ENCODE peak calls at places on chromosome X, in four cellular contexts. B is HepG2, D is SK-N-SH, Y is K562. M is an unnamed sample.

GRCh38 chrX:150406559-150406958 is 43.4 kb downstream of the MAMLD1 start:
- DNase-seq in B (no peak), D (no peak), Y (no peak), M (no peak)

GRCh38 chrX:136586386-136586785 is 54.4 kb downstream of the VGLL1 start:
- DNase-seq in B (no peak), D (no peak), Y (no peak), M (no peak)

GRCh38 chrX:130772313-130773140 is 130.5 kb downstream of the ENOX2 start:
- DNase-seq in B (peak; percentile 0), D (peak; percentile 19), Y (peak; percentile 16), M (no peak)

GRCh38 chrX:6053126-6053625 is 175.5 kb downstream of the NLGN4X start:
- DNase-seq in B (no peak), D (no peak), Y (no peak), M (no peak)

GRCh38 chrX:130118941-130119640 is 8.8 kb upstream of the ELF4 start:
- DNase-seq in B (no peak), D (no peak), Y (no peak), M (no peak)

GRCh38 chrX:44105228-44105913 is 132.2 kb upstream of the NDP start:
- DNase-seq in B (no peak), D (peak; percentile 17), Y (no peak), M (no peak)

GRCh38 chrX:21438792-21439191 is 64.6 kb downstream of the CNKSR2 start:
- DNase-seq in B (no peak), D (no peak), Y (no peak), M (no peak)

GRCh38 chrX:65903750-65904149 is 136.1 kb downstream of the VSIG4 start:
- DNase-seq in B (no peak), D (no peak), Y (no peak), M (no peak)

GRCh38 chrX:14351889-14352288 is 177.4 kb upstream of the GLRA2 start:
- DNase-seq in B (no peak), D (no peak), Y (no peak), M (no peak)

GRCh38 chrX:129091097-129091496 is 432.2 kb downstream of the SMARCA1 start:
- DNase-seq in B (no peak), D (no peak), Y (no peak), M (no peak)

GRCh38 chrX:148933881-148934280 is 433.5 kb downstream of the AFF2 start:
- DNase-seq in B (no peak), D (no peak), Y (no peak), M (no peak)

GRCh38 chrX:154775611-154776349 is 13.1 kb downstream of the DKC1 start:
- DNase-seq in B (no peak), D (no peak), Y (peak; percentile 29), M (no peak)

GRCh38 chrX:74450803-74451449 is 29.6 kb downstream of the SLC16A2 start:
- DNase-seq in B (no peak), D (no peak), Y (no peak), M (peak; percentile 10)

GRCh38 chrX:7112071-7112470 is 35.4 kb upstream of the STS start:
- DNase-seq in B (no peak), D (no peak), Y (no peak), M (no peak)

GRCh38 chrX:125205918-125206665 is 113.6 kb upstream of the TEX13C start:
- DNase-seq in B (no peak), D (peak; percentile 5), Y (no peak), M (no peak)

GRCh38 chrX:11273544-11273943 is 19.7 kb upstream of the AMELX start:
- DNase-seq in B (no peak), D (no peak), Y (no peak), M (no peak)

GRCh38 chrX:130097507-130098201 is 12.6 kb downstream of the ELF4 start:
- DNase-seq in B (peak; percentile 50), D (peak; percentile 88), Y (peak; percentile 32), M (no peak)

GRCh38 chrX:131783555-131784338 is 239.4 kb upstream of the STK26 start:
- DNase-seq in B (no peak), D (no peak), Y (no peak), M (no peak)

GRCh38 chrX:143082537-143082936 is 56.8 kb downstream of the SPANXN4 start:
- DNase-seq in B (no peak), D (no peak), Y (no peak), M (no peak)

GRCh38 chrX:109638158-109638557 is 13.2 kb upstream of the KCNE5 start:
- DNase-seq in B (no peak), D (no peak), Y (no peak), M (no peak)

GRCh38 chrX:71992711-71993110 is 82.1 kb downstream of the NHSL2 start:
- DNase-seq in B (no peak), D (no peak), Y (no peak), M (no peak)

GRCh38 chrX:118577041-118577440 is 81.4 kb downstream of the DOCK11 start:
- DNase-seq in B (peak; percentile 0), D (no peak), Y (no peak), M (no peak)

GRCh38 chrX:36909584-36909983 is 98.6 kb upstream of the FAM47C start:
- DNase-seq in B (peak; percentile 49), D (no peak), Y (no peak), M (no peak)

GRCh38 chrX:32530802-32531403 is 680.4 kb downstream of the DMD start:
- DNase-seq in B (peak; percentile 21), D (no peak), Y (peak; percentile 5), M (no peak)

GRCh38 chrX:72052415-72053090 is 79.2 kb downstream of the RTL5 start:
- DNase-seq in B (no peak), D (no peak), Y (no peak), M (no peak)

DNA sequence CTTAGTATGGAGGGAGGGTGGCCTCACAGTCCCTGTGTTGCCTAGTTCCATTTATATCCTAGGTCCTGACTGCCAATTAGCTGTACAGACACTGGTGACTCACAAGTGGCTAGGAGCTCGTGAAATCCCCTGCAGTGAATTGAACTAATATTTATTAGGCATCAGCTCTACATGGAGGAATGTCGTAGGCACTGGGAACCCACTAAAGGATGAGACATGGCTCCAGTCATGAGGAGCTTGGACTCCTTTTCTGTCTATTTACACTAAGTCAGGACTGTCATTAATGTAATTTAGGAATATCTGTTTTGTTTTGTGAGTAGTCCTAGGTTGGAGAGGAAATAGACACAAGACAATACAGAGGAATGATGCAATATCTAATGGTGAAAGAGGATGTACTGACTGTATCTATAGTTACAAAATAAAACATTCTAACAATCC is 67.7 kb downstream of the MID1IP1 start:
- DNase-seq in B (no peak), D (no peak), Y (no peak), M (no peak)
- TF ChIP-seq ELF1 in B (no peak), D (no peak), Y (no peak), M (no peak)

GRCh38 chrX:151688695-151689094 is 6.6 kb upstream of the PRRG3 start:
- DNase-seq in B (no peak), D (no peak), Y (no peak), M (no peak)
- TF ChIP-seq ELF1 in B (no peak), D (no peak), Y (no peak), M (no peak)

GRCh38 chrX:23773601-23774175 is 9.3 kb upstream of the SAT1 start:
- DNase-seq in B (no peak), D (no peak), Y (no peak), M (no peak)
- TF ChIP-seq ELF1 in B (no peak), D (no peak), Y (no peak), M (no peak)

GRCh38 chrX:54921427-54922021 is 900 bp downstream of the TRO start:
- DNase-seq in B (peak; percentile 40), D (peak; percentile 83), Y (no peak), M (no peak)
- TF ChIP-seq ELF1 in B (no peak), D (no peak), Y (no peak), M (no peak)

DNA sequence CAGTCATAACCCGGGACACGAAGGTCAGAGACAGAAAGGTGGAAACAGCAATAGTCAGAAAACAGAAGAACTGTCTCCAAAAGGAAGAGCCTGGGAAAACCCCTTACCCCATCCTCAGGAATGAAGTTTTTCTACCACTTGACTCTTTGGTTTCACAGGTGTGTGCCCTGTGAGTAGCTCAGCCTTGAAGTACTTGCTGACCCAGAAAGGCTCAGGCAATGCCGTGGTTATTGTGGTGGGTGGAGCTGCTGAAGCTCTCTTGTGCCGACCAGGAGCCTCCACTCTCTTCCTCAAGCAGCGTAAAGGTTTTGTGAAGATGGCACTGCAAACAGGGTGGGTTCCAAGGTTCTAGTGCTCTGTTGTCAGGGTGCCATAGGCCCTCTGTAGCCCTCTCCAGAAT is 24.4 kb downstream of the DGAT2L6 start:
- DNase-seq in B (no peak), D (no peak), Y (no peak), M (no peak)
- TF ChIP-seq ELF1 in B (no peak), D (no peak), Y (no peak), M (no peak)

GRCh38 chrX:76029385-76029784 is 143.5 kb upstream of the PBDC1 start:
- DNase-seq in B (no peak), D (no peak), Y (peak; percentile 31), M (no peak)
- TF ChIP-seq ELF1 in B (no peak), D (no peak), Y (no peak), M (no peak)

GRCh38 chrX:24229967-24230366 is 80.4 kb downstream of the ZFX start:
- DNase-seq in B (no peak), D (no peak), Y (no peak), M (no peak)

GRCh38 chrX:24228596-24228995 is 79.1 kb downstream of the ZFX start:
- DNase-seq in B (no peak), D (no peak), Y (no peak), M (no peak)

GRCh38 chrX:24231169-24231568 is 81.6 kb downstream of the ZFX start:
- DNase-seq in B (no peak), D (no peak), Y (peak; percentile 54), M (peak; percentile 7)

GRCh38 chrX:24231780-24232179 is 82.1 kb downstream of the SUPT20HL2 start:
- DNase-seq in B (no peak), D (no peak), Y (no peak), M (no peak)

GRCh38 chrX:24229400-24229879 is 79.9 kb downstream of the ZFX start:
- DNase-seq in B (no peak), D (no peak), Y (peak; percentile 13), M (no peak)
- TF ChIP-seq ELF1 in B (no peak), D (no peak), Y (no peak), M (no peak)

GRCh38 chrX:134013092-134013497 is 27.7 kb upstream of the GPC3 start:
- DNase-seq in B (no peak), D (no peak), Y (no peak), M (no peak)
- TF ChIP-seq ELF1 in B (no peak), D (no peak), Y (no peak), M (no peak)